ENCODE peak calls at places on chromosomes 2 and 18, in six cellular contexts. A, S, R, Q, Z and P are unnamed samples.

GRCh38 chr2:27227501-27227900 is 10.3 kb downstream of the CAD start:
- DNase-seq in A (no peak), Z (no peak), S (no peak), R (no peak), Q (no peak), P (no peak)

GRCh38 chr2:22867921-22868320 is 517.1 kb upstream of the KLHL29 start:
- DNase-seq in S (no peak), R (no peak), A (no peak), Q (no peak), Z (no peak), P (no peak)

GRCh38 chr2:190418717-190419116 is 10.6 kb downstream of the MFSD6 start:
- DNase-seq in Q (no peak), S (no peak), R (no peak), Z (no peak), A (no peak), P (no peak)

GRCh38 chr2:12766421-12766879 is 49.7 kb downstream of the TRIB2 start:
- DNase-seq in S (no peak), Q (peak), A (no peak), Z (no peak), R (no peak), P (no peak)

GRCh38 chr2:16773080-16773713 is 107.6 kb upstream of the CYRIA start:
- DNase-seq in Q (peak), S (peak), Z (no peak), A (no peak), R (peak), P (peak)

GRCh38 chr2:88303865-88304264 is 133.7 kb downstream of the THNSL2 start:
- DNase-seq in A (no peak), R (no peak), Z (no peak), Q (no peak), S (no peak), P (no peak)

GRCh38 chr18:50947899-50948298 is 19.9 kb upstream of the ELAC1 start:
- DNase-seq in A (no peak), S (peak), Z (no peak), R (no peak), Q (peak), P (no peak)

GRCh38 chr18:22977847-22978701 is 44.9 kb downstream of the RBBP8 start:
- DNase-seq in R (no peak), S (peak), Q (peak), A (no peak), Z (no peak), P (no peak)

GRCh38 chr2:142052220-142052863 is 78.5 kb downstream of the LRP1B start:
- DNase-seq in A (no peak), S (peak), Z (no peak), Q (no peak), R (no peak), P (no peak)

GRCh38 chr2:29060491-29060890 is 13.8 kb downstream of the PCARE start:
- DNase-seq in Z (no peak), Q (no peak), S (no peak), A (no peak), R (no peak), P (no peak)

GRCh38 chr2:86807462-86808275 is 17.0 kb upstream of the CD8A start:
- DNase-seq in S (peak), Z (no peak), R (peak), A (no peak), Q (peak), P (no peak)

GRCh38 chr2:12120281-12121150 is 374.1 kb downstream of the LPIN1 start:
- DNase-seq in R (no peak), Q (peak), S (peak), A (no peak), Z (no peak), P (no peak)

GRCh38 chr2:219058541-219059374 is 2.0 kb downstream of the IHH start:
- DNase-seq in S (peak), A (no peak), R (peak), Q (no peak), Z (no peak), P (no peak)

GRCh38 chr18:35326695-35327387 is 17.4 kb downstream of the ZNF24 start:
- DNase-seq in A (no peak), S (no peak), R (no peak), Q (no peak), Z (no peak), P (no peak)

GRCh38 chr2:120683701-120684100 is 52.0 kb upstream of the GLI2 start:
- DNase-seq in R (no peak), Q (no peak), Z (no peak), S (no peak), A (no peak), P (no peak)

GRCh38 chr2:43276517-43276931 is 50.1 kb upstream of the ZFP36L2 start:
- DNase-seq in R (no peak), A (no peak), Z (no peak), S (peak), Q (no peak), P (no peak)

GRCh38 chr2:7594211-7594610 is 677.0 kb downstream of the RNF144A start:
- DNase-seq in A (no peak), S (no peak), Z (no peak), Q (no peak), R (no peak), P (no peak)

GRCh38 chr2:159086332-159086731 is 117.9 kb downstream of the TANC1 start:
- DNase-seq in A (no peak), S (no peak), Q (peak), R (no peak), Z (no peak), P (no peak)

GRCh38 chr2:196566969-196567666 is 72.4 kb upstream of the CCDC150 start:
- DNase-seq in A (no peak), Z (no peak), S (no peak), Q (peak), R (no peak), P (no peak)

GRCh38 chr2:86072271-86072858 is 33.3 kb downstream of the POLR1A start:
- DNase-seq in S (no peak), Z (no peak), A (no peak), Q (peak), R (no peak), P (no peak)

GRCh38 chr2:67260348-67261277 is 136.5 kb upstream of the ETAA1 start:
- DNase-seq in R (no peak), S (peak), Z (peak), A (no peak), Q (peak), P (no peak)

GRCh38 chr18:46332956-46333355 is 228.8 kb downstream of the HAUS1 start:
- DNase-seq in S (no peak), A (no peak), Q (no peak), R (no peak), Z (no peak), P (peak)

GRCh38 chr18:50862401-50862800 is 16.5 kb upstream of the ME2 start:
- DNase-seq in A (no peak), R (no peak), S (no peak), Z (no peak), Q (no peak), P (no peak)

GRCh38 chr2:121095257-121096080 is 189.5 kb downstream of the TFCP2L1 start:
- DNase-seq in Z (no peak), S (peak), Q (peak), R (peak), A (no peak), P (peak)

GRCh38 chr18:23529597-23529996 is 26.3 kb downstream of the RMC1 start:
- DNase-seq in S (peak), Z (no peak), A (no peak), R (no peak), Q (peak), P (no peak)

GRCh38 chr2:17107131-17107530 is 411.1 kb downstream of the RAD51AP2 start:
- DNase-seq in S (no peak), Z (no peak), Q (no peak), R (no peak), A (no peak), P (no peak)

GRCh38 chr18:79393181-79393598 is 2.5 kb upstream of the NFATC1 start:
- DNase-seq in Z (no peak), S (no peak), Q (no peak), R (peak), A (no peak), P (no peak)

GRCh38 chr2:25078171-25079049 is 36.5 kb downstream of the EFR3B start:
- DNase-seq in Z (no peak), A (no peak), R (no peak), Q (peak), S (peak), P (no peak)

GRCh38 chr2:112841399-112842044 is 4.9 kb upstream of the IL1B start:
- DNase-seq in Q (peak), Z (no peak), A (no peak), R (no peak), S (no peak), P (no peak)

GRCh38 chr18:56799756-56800155 is 148.6 kb downstream of the WDR7 start:
- DNase-seq in A (no peak), Q (peak), Z (no peak), S (peak), R (no peak), P (no peak)

GRCh38 chr18:68662779-68663178 is 52.1 kb downstream of the TMX3 start:
- DNase-seq in S (peak), R (no peak), Q (peak), Z (no peak), A (no peak), P (no peak)

GRCh38 chr2:157465554-157465953 is 21.7 kb upstream of the CYTIP start:
- DNase-seq in A (no peak), Q (no peak), S (no peak), R (no peak), Z (no peak), P (no peak)

GRCh38 chr2:216679658-216680024 is 15.7 kb downstream of the IGFBP5 start:
- DNase-seq in R (no peak), S (no peak), Z (no peak), Q (peak), A (no peak), P (no peak)

GRCh38 chr2:157922341-157922740 is 46.2 kb upstream of the ACVR1 start:
- DNase-seq in Z (no peak), R (no peak), S (no peak), A (no peak), Q (no peak), P (no peak)

GRCh38 chr2:133887676-133888040 is 319.4 kb upstream of the NCKAP5 start:
- DNase-seq in S (peak), A (no peak), Z (no peak), Q (no peak), R (no peak), P (no peak)

GRCh38 chr18:66548747-66549146 is 55.1 kb downstream of the CDH19 start:
- DNase-seq in R (no peak), Q (peak), Z (no peak), S (peak), A (no peak), P (no peak)

GRCh38 chr2:30164131-30164925 is 17.5 kb downstream of the YPEL5 start:
- DNase-seq in Z (no peak), A (no peak), Q (no peak), R (no peak), S (no peak), P (no peak)

DNA sequence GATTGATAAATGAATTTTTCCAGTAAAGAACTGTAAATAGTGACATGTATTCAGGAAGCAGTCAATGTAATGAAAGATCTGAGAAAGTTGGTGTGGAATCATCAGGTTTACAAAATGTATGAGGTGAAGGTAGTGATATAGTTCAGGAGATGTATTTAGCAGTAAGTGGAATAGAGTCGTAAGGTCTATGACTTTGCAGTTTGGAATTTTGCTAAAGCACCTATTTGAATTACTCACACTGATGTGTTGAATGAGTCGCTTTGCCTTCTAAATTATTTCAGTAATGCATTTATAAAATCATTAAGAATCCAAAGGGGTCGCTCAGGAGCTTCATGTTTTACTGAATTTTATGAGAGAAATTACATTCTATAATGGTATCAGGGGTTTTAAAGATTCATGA is 713.7 kb downstream of the DSC3 start:
- DNase-seq in Q (no peak), S (peak), Z (no peak), R (no peak), A (no peak), P (no peak)
- TF ChIP-seq CTCF in Q (no peak), S (no peak), Z (no peak), R (no peak), A (no peak), P (no peak)

DNA sequence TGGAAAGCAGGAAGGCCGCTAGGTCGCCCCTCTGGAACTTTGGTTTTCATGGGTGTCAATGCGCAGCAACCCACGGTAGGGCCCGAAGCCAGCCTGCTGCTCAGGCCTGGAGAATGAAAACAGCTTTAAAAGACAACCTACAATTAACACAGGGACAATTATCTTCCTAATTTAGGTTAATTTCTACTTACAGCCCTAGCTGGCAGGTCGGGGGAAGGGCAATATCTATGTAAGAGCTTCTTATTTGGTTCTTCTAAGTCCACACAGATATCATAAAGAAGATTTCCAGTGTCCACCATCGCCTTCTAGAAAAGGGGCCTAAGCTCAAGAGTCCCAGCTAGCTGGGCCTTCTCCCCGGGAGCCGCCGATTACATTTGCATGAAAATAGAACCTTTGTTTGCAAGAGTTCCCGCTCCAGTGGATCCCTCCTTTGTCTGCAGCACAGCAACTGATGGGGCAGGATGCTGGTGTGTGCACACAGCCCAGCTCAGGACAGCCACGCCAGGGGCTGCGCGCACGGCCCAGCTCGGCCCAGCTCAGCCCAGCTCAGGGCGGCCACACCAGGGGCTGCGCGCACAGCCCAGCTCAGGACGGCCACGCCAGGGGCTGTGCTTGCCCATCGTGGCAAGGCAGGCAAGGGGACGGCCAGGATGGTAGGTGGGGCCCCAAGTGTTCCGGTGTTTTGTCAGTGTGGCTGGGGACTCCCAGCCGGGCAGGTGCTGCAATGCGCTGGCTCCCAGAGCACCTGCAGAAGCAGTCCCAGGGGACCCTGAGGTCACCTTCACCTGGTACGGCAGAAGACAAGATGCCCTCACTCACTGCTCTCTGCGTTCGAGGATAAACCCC is 109.1 kb downstream of the HDAC4 start:
- DNase-seq in S (no peak), A (no peak), R (peak), Z (no peak), Q (no peak), P (peak)
- TF ChIP-seq CTCF in S (no peak), A (no peak), R (no peak), Z (no peak), Q (no peak), P (no peak)

GRCh38 chr2:138621139-138621538 is 119.6 kb downstream of the SPOPL start:
- DNase-seq in A (no peak), R (no peak), Z (no peak), S (no peak), Q (no peak), P (no peak)
- TF ChIP-seq CTCF in A (no peak), R (no peak), Z (no peak), S (no peak), Q (no peak), P (no peak)

GRCh38 chr18:78192044-78192443 is 787.6 kb upstream of the SALL3 start:
- DNase-seq in R (no peak), S (no peak), A (no peak), Z (no peak), Q (no peak), P (no peak)
- TF ChIP-seq CTCF in R (no peak), S (no peak), A (peak), Z (no peak), Q (no peak), P (peak)

GRCh38 chr18:42072407-42072806 is 117.4 kb downstream of the PIK3C3 start:
- DNase-seq in Q (peak), R (no peak), Z (no peak), A (no peak), S (no peak), P (no peak)
- TF ChIP-seq CTCF in Q (no peak), R (peak), Z (no peak), A (no peak), S (peak), P (no peak)

DNA sequence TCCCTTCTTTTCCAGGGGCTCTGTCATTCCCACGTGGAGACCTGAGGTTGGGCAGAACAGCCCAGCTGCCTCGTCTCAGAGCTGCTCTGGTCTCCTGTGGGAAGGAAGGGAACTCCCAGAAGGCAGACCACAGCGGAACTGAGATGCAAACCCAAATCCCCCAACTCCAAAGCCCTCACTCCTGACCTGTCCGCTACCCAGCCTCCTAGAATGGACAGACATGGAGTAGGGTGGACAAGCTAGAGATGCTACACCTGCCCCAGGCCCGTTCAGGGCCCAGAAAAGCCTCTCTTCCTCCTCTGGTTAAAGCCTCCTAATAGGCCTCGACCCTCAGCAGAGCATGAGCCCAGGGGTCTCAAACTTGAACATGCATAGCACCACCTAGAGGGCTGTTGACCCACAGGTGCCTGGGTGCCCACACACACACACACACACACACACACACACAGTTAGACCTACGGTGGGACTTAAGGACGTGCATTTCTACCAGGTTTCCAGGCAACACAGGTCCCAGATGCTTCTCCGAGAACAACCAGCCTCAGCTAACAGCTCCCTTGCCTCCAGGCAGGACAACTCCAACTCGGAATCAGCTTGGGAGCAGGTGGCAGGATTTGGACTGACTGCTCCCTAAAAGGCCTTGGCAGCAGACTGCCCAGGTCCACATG is 93.5 kb downstream of the TNS1 start:
- DNase-seq in Z (no peak), A (no peak), Q (no peak), S (no peak), R (no peak), P (no peak)
- TF ChIP-seq CTCF in Z (no peak), A (no peak), Q (no peak), S (no peak), R (no peak), P (no peak)

GRCh38 chr18:12074734-12075133 is 18.9 kb upstream of the ANKRD62 start:
- DNase-seq in R (no peak), S (no peak), A (no peak), Q (peak), Z (no peak), P (no peak)
- TF ChIP-seq CTCF in R (no peak), S (no peak), A (no peak), Q (no peak), Z (no peak), P (no peak)

DNA sequence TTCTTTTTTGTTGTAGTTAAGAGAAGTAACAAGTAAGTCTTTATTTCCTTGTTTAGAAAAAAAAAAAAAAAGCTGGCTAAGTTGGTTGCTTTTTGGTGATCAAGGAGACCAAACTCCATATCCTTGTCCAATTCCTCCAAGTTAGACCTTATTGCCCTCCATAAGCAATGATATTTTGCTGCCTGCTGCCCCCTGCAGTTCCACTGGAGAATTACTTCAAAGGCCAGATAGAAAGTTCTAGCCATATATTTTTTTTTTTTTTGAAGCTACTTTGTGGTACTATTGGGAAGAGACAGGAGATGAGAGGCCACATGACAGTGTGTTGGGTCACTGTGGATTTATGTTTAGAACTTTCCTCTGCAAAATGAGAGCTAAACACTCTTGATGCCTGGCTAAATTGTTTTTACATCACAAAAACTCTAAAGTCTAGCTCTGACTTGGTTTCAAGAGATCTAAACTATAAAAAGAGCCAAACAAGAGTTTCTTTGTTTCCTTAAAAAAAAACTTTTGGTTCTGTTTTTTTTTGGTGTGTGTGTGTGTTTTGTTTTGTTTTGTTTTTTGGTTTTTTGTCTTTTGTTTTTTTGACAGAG is 80.7 kb upstream of the RASGRP3 start:
- DNase-seq in R (peak), Z (no peak), Q (peak), S (peak), A (no peak), P (peak)
- TF ChIP-seq CTCF in R (peak), Z (peak), Q (peak), S (peak), A (no peak), P (peak)